ENCODE peak calls at places on chromosomes 11 and 22, in ten cellular contexts. D is IMR-90; Q is stomach; Y is esophagus squamous epithelium; B is SK-N-SH; M is CD4-positive, alpha-beta T cell; V is tibial nerve; G is sigmoid colon; I is HAP-1; Z is psoas muscle. K is an unnamed sample.
A peak's percentile ranks its signal among the peaks of the same experiment; 100 is the strongest.

GRCh38 chr22:34914871-34915270 is 151.1 kb upstream of the ISX start:
- DNase-seq in Y (no peak), G (no peak), Q (no peak), M (no peak), I (no peak), Z (no peak), B (no peak), D (no peak), V (no peak), K (no peak)

GRCh38 chr11:112856591-112856990 is 104.6 kb upstream of the NCAM1 start:
- DNase-seq in D (no peak), B (no peak), M (no peak), G (no peak), Z (no peak), I (no peak), Q (no peak), V (no peak), Y (no peak), K (no peak)

GRCh38 chr22:24474221-24474620 is 20.9 kb upstream of the UPB1 start:
- DNase-seq in G (no peak), D (peak; percentile 92), Z (no peak), Y (no peak), B (no peak), V (no peak), Q (no peak), I (no peak), M (no peak), K (peak; percentile 81)

GRCh38 chr11:75350122-75350742 is 1.2 kb downstream of the ARRB1 start:
- DNase-seq in I (no peak), D (no peak), Y (no peak), V (no peak), Z (no peak), B (no peak), G (no peak), M (no peak), Q (no peak), K (no peak)

GRCh38 chr11:91857194-91857593 is 367.4 kb upstream of the FAT3 start:
- DNase-seq in D (no peak), I (no peak), M (no peak), Z (no peak), Q (no peak), G (no peak), V (no peak), Y (no peak), B (no peak), K (no peak)

GRCh38 chr11:7454854-7455253 is 30.5 kb upstream of the OLFML1 start:
- DNase-seq in I (no peak), V (no peak), Y (no peak), G (no peak), B (no peak), Z (no peak), Q (no peak), M (no peak), D (no peak), K (no peak)

GRCh38 chr11:102115557-102115956 is 5.3 kb downstream of the YAP1 start:
- DNase-seq in M (no peak), D (peak; percentile 79), I (peak; percentile 86), V (no peak), G (no peak), B (no peak), Z (no peak), Q (no peak), Y (no peak), K (peak; percentile 98)

GRCh38 chr22:27214691-27215090 is 557.3 kb downstream of the MIAT start:
- DNase-seq in V (no peak), Z (no peak), Y (no peak), G (no peak), I (no peak), Q (no peak), M (no peak), D (no peak), B (no peak), K (no peak)

GRCh38 chr11:73965076-73965763 is 14.4 kb downstream of the DNAJB13 start:
- DNase-seq in B (no peak), M (no peak), Q (no peak), Z (no peak), Y (no peak), V (no peak), D (no peak), G (no peak), I (no peak), K (no peak)

GRCh38 chr11:75938543-75938942 is 123.5 kb downstream of the UVRAG start:
- DNase-seq in Y (no peak), D (peak; percentile 45), Z (no peak), M (no peak), Q (no peak), G (no peak), I (no peak), V (no peak), B (no peak), K (no peak)

GRCh38 chr11:64996327-64996709 is 453 bp downstream of the BATF2 start:
- DNase-seq in Z (no peak), M (no peak), I (no peak), D (no peak), V (no peak), Q (no peak), G (no peak), Y (no peak), B (no peak), K (no peak)

GRCh38 chr22:30309981-30310672 is 16.6 kb downstream of the TBC1D10A start:
- DNase-seq in Q (peak; percentile 77), Y (no peak), D (peak; percentile 72), I (no peak), B (no peak), G (peak; percentile 88), Z (no peak), V (peak; percentile 67), M (no peak), K (no peak)

GRCh38 chr11:575324-575995 is 810 bp upstream of the PHRF1 start:
- DNase-seq in Z (no peak), V (no peak), D (no peak), Q (no peak), B (no peak), G (no peak), M (peak; percentile 9), I (peak; percentile 54), Y (no peak), K (no peak)

GRCh38 chr11:45446426-45446825 is 160.3 kb upstream of the SYT13 start:
- DNase-seq in I (no peak), V (no peak), D (no peak), Q (no peak), B (no peak), Z (no peak), Y (no peak), G (no peak), M (no peak), K (no peak)
- H3K27me3 ChIP-seq in I (no peaks in the 10 kb centered on the region), V (no peaks in the 10 kb centered on the region), D (peaks cover 6% of the 10 kb centered on the region), Q (peaks cover 38% of the 10 kb centered on the region), B (peaks cover 20% of the 10 kb centered on the region), Z (peaks cover 44% of the 10 kb centered on the region), Y (no peaks in the 10 kb centered on the region), G (peaks cover 18% of the 10 kb centered on the region), M (no peaks in the 10 kb centered on the region), K (peaks cover 3% of the 10 kb centered on the region)

GRCh38 chr11:70064011-70064725 is 13.9 kb upstream of the ANO1 start:
- DNase-seq in V (no peak), Q (no peak), I (no peak), Y (no peak), D (no peak), M (no peak), Z (no peak), G (no peak), B (peak; percentile 52), K (no peak)
- H3K27me3 ChIP-seq in V (no peaks in the 10 kb centered on the region), Q (peaks cover 61% of the 10 kb centered on the region), I (peaks cover 8% of the 10 kb centered on the region), Y (no peaks in the 10 kb centered on the region), D (peaks cover 2% of the 10 kb centered on the region), M (peaks cover 14% of the 10 kb centered on the region), Z (peaks cover 7% of the 10 kb centered on the region), G (peaks cover 23% of the 10 kb centered on the region), B (no peaks in the 10 kb centered on the region), K (peaks cover 25% of the 10 kb centered on the region)

DNA sequence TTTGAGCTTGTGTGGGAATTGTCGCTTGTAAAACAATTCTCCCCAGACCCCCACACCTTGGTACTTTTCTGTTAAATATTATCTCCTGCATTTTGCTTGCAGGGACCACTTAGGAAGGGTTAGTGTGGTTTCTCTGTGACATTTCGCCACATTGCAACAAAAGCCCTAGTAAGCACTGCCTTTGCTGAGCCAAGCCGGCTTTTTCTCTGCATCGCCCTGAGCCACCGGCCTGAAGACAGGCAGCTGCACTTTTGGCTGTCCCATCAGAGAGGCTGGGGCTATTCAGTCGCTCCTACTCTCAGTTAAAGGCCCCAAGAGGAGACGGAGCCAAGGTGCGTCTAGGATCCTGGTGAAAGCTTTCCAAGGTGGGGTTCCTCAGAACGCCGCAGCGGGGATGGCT is 5.7 kb downstream of the MPPED1 start:
- DNase-seq in B (no peak), G (no peak), D (no peak), Y (no peak), Z (no peak), V (no peak), Q (no peak), M (no peak), I (no peak), K (no peak)
- H3K27me3 ChIP-seq in B (no peaks in the 10 kb centered on the region), G (peaks cover 68% of the 10 kb centered on the region), D (peaks cover 72% of the 10 kb centered on the region), Y (no peaks in the 10 kb centered on the region), Z (peaks cover 63% of the 10 kb centered on the region), V (no peaks in the 10 kb centered on the region), Q (peaks cover 88% of the 10 kb centered on the region), M (peaks cover 14% of the 10 kb centered on the region), I (peaks cover 78% of the 10 kb centered on the region), K (peaks cover 24% of the 10 kb centered on the region)

DNA sequence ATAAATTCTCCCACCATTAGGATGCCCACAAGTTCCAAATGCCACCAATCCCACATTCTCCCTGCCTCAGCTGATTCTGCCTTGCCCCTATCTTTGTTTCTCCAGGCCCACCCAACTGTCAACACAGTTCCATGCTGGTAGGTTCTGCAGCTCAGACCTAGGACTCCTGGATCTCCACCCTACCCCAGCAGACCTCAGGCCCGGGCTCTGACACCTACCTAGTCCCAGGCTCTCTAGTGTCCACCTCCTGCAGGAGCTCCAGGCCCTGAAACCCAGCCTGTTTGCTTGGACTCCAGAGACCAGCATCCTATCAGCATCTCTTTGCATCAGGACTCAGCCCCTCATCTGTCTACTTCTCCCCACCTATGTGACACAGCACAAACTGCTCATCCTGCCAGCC is 86.5 kb downstream of the PDE2A start:
- DNase-seq in B (no peak), Y (no peak), V (no peak), I (no peak), G (peak; percentile 45), D (no peak), Q (no peak), Z (no peak), M (no peak), K (no peak)
- H3K27me3 ChIP-seq in B (peaks cover 35% of the 10 kb centered on the region), Y (peaks cover 17% of the 10 kb centered on the region), V (no peaks in the 10 kb centered on the region), I (peaks cover 9% of the 10 kb centered on the region), G (no peaks in the 10 kb centered on the region), D (peaks cover 98% of the 10 kb centered on the region), Q (peaks cover 87% of the 10 kb centered on the region), Z (peaks cover 46% of the 10 kb centered on the region), M (peaks cover 28% of the 10 kb centered on the region), K (peaks cover 88% of the 10 kb centered on the region)

DNA sequence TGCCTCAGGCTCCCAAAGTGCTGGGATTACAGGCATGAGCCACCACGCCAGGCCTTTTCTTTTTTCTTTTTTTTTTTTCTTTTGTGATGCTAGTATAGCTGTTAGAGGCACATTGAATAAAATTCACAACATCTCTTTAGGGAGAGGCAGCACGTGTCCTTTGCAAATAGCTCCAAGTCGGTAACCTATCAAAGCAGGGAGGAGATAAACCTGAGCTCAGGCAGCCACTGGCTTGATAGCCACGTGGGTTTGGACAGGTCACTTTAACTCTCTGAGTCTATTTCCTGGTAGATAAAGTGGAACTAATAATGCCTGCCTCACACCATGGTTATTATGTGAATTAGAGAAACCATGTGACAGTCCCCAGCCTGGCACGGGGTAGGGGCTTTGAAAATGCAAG is 43.1 kb upstream of the ATXN10 start:
- DNase-seq in Y (no peak), V (no peak), M (no peak), Z (no peak), Q (no peak), B (no peak), G (no peak), I (peak; percentile 59), D (no peak), K (no peak)
- H3K27me3 ChIP-seq in Y (no peaks in the 10 kb centered on the region), V (no peaks in the 10 kb centered on the region), M (peaks cover 18% of the 10 kb centered on the region), Z (peaks cover 33% of the 10 kb centered on the region), Q (peaks cover 78% of the 10 kb centered on the region), B (no peaks in the 10 kb centered on the region), G (peaks cover 64% of the 10 kb centered on the region), I (no peaks in the 10 kb centered on the region), D (peaks cover 31% of the 10 kb centered on the region), K (no peaks in the 10 kb centered on the region)

GRCh38 chr11:131460931-131461330 is 90.5 kb downstream of the NTM start:
- DNase-seq in Y (no peak), Q (no peak), Z (no peak), V (no peak), D (no peak), M (no peak), G (no peak), B (no peak), I (no peak), K (no peak)
- H3K27me3 ChIP-seq in Y (no peaks in the 10 kb centered on the region), Q (peaks cover 31% of the 10 kb centered on the region), Z (peaks cover 3% of the 10 kb centered on the region), V (no peaks in the 10 kb centered on the region), D (peaks cover 3% of the 10 kb centered on the region), M (peaks cover 5% of the 10 kb centered on the region), G (no peaks in the 10 kb centered on the region), B (no peaks in the 10 kb centered on the region), I (no peaks in the 10 kb centered on the region), K (peaks cover 6% of the 10 kb centered on the region)

K was measured in kidney epithelial cell.